ENCODE peak calls at places on chromosomes 7 and 10, in seven cellular contexts. P is GM23248, Y is neural progenitor cell, H is sigmoid colon, C is mesendoderm, A is endodermal cell, N is adrenal gland. J is an unnamed sample.

GRCh38 chr7:37987732-37988131 is 67.3 kb downstream of the EPDR1 start:
- DNase-seq in P (no peak), Y (no peak), H (no peak), C (no peak), A (no peak), N (no peak), J (no peak)

GRCh38 chr10:53356616-53357349 is 584.2 kb upstream of the MBL2 start:
- DNase-seq in P (peak; percentile 2), Y (no peak), H (no peak), C (no peak), A (no peak), N (no peak), J (no peak)

GRCh38 chr7:925601-926000 is 28.9 kb downstream of the ADAP1 start:
- DNase-seq in P (no peak), Y (no peak), H (peak; percentile 82), C (no peak), A (no peak), N (no peak), J (no peak)

GRCh38 chr10:89659185-89660131 is 14.4 kb upstream of the PANK1 start:
- DNase-seq in P (peak; percentile 90), Y (no peak), H (no peak), C (no peak), A (no peak), N (no peak), J (no peak)

GRCh38 chr10:97048649-97049427 is 136.9 kb downstream of the SLIT1 start:
- DNase-seq in P (no peak), Y (no peak), H (no peak), C (no peak), A (peak; percentile 45), N (no peak), J (no peak)

GRCh38 chr10:84353052-84353803 is 24.8 kb downstream of the CCSER2 start:
- DNase-seq in P (no peak), Y (no peak), H (no peak), C (no peak), A (no peak), N (no peak), J (no peak)

GRCh38 chr7:22248111-22248809 is 108.7 kb downstream of the RAPGEF5 start:
- DNase-seq in P (no peak), Y (no peak), H (no peak), C (no peak), A (no peak), N (no peak), J (no peak)

GRCh38 chr10:104441601-104442000 is 88.0 kb downstream of the CFAP58 start:
- DNase-seq in P (peak; percentile 95), Y (no peak), H (no peak), C (peak; percentile 46), A (no peak), N (no peak), J (no peak)

GRCh38 chr7:115676080-115676479 is 354.5 kb downstream of the TFEC start:
- DNase-seq in P (peak; percentile 60), Y (peak; percentile 40), H (peak; percentile 70), C (no peak), A (no peak), N (no peak), J (peak; percentile 29)

GRCh38 chr10:129192344-129193128 is 274.5 kb upstream of the MGMT start:
- DNase-seq in P (peak; percentile 30), Y (no peak), H (peak; percentile 92), C (peak; percentile 43), A (no peak), N (no peak), J (no peak)

GRCh38 chr10:70760271-70760787 is 24.8 kb downstream of the TBATA start:
- DNase-seq in P (no peak), Y (no peak), H (peak; percentile 55), C (no peak), A (peak; percentile 66), N (no peak), J (no peak)

GRCh38 chr7:97460433-97460832 is 271.5 kb upstream of the TAC1 start:
- DNase-seq in P (no peak), Y (no peak), H (no peak), C (no peak), A (no peak), N (no peak), J (no peak)

GRCh38 chr10:15197911-15198310 is 29.4 kb upstream of the NMT2 start:
- DNase-seq in P (no peak), Y (no peak), H (peak; percentile 12), C (no peak), A (no peak), N (no peak), J (no peak)

GRCh38 chr7:151254851-151255250 is 6.4 kb upstream of the SMARCD3 start:
- DNase-seq in P (no peak), Y (no peak), H (peak; percentile 55), C (no peak), A (no peak), N (no peak), J (no peak)

GRCh38 chr7:7306231-7306630 is 123.9 kb downstream of the C1GALT1 start:
- DNase-seq in P (no peak), Y (no peak), H (no peak), C (no peak), A (no peak), N (no peak), J (no peak)

GRCh38 chr10:58030208-58030607 is 237.5 kb downstream of the IPMK start:
- DNase-seq in P (no peak), Y (no peak), H (no peak), C (no peak), A (no peak), N (no peak), J (no peak)

GRCh38 chr7:101951757-101952156 is 134.3 kb downstream of the CUX1 start:
- DNase-seq in P (no peak), Y (no peak), H (no peak), C (no peak), A (no peak), N (no peak), J (no peak)

GRCh38 chr10:6999232-6999925 is 411.5 kb downstream of the SFMBT2 start:
- DNase-seq in P (no peak), Y (no peak), H (no peak), C (no peak), A (no peak), N (no peak), J (no peak)

GRCh38 chr7:148665211-148665610 is 33.5 kb upstream of the CUL1 start:
- DNase-seq in P (no peak), Y (no peak), H (no peak), C (no peak), A (no peak), N (no peak), J (no peak)

GRCh38 chr10:105827133-105827532 is 1186.0 kb downstream of the SORCS3 start:
- DNase-seq in P (no peak), Y (no peak), H (no peak), C (no peak), A (no peak), N (no peak), J (no peak)
- H3K27ac ChIP-seq in P (no peak overlapping the region), Y (no peak overlapping the region), H (no peak overlapping the region), C (no peak overlapping the region), A (no peak overlapping the region), N (no peak overlapping the region), J (no peak overlapping the region)

GRCh38 chr10:72025400-72025799 is 61.2 kb downstream of the CHST3 start:
- DNase-seq in P (no peak), Y (no peak), H (no peak), C (no peak), A (no peak), N (no peak), J (no peak)
- H3K27ac ChIP-seq in P (no peak overlapping the region), Y (no peak overlapping the region), H (no peak overlapping the region), C (no peak overlapping the region), A (no peak overlapping the region), N (no peak overlapping the region), J (no peak overlapping the region)

GRCh38 chr10:114715171-114715670 is 57.1 kb upstream of the ABLIM1 start:
- DNase-seq in P (peak; percentile 60), Y (no peak), H (no peak), C (no peak), A (no peak), N (no peak), J (no peak)
- H3K27ac ChIP-seq in P (no peak overlapping the region), Y (no peak overlapping the region), H (peak overlapping the region; percentile 50), C (no peak overlapping the region), A (no peak overlapping the region), N (no peak overlapping the region), J (no peak overlapping the region)

GRCh38 chr7:130880668-130881067 is 146.7 kb upstream of the KLF14 start:
- DNase-seq in P (peak; percentile 38), Y (no peak), H (no peak), C (no peak), A (no peak), N (peak; percentile 50), J (no peak)

GRCh38 chr7:130883928-130884327 is 149.9 kb upstream of the KLF14 start:
- DNase-seq in P (no peak), Y (no peak), H (no peak), C (no peak), A (no peak), N (no peak), J (no peak)

GRCh38 chr7:130882396-130882795 is 148.4 kb upstream of the KLF14 start:
- DNase-seq in P (peak; percentile 60), Y (no peak), H (no peak), C (no peak), A (no peak), N (no peak), J (no peak)

GRCh38 chr7:130881091-130881798 is 147.2 kb upstream of the KLF14 start:
- DNase-seq in P (peak; percentile 19), Y (no peak), H (no peak), C (no peak), A (no peak), N (no peak), J (no peak)

DNA sequence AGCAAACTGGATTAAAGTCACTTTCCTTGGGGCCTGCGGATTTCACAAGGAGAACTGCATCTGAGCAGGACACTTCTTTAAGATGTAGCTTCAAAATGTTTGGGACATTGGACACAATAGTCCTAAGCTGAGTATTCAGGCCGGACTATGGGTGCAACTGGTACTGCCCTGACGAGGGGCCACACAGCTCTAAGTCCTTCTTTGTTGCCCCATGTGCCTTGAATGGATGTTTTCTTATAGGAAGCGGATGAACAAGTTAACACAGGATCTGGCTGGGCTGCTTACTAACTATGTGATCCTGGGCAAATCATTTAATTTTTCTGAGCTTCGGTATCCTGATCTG is 147.8 kb upstream of the KLF14 start:
- DNase-seq in P (peak; percentile 16), Y (peak; percentile 37), H (no peak), C (no peak), A (no peak), N (no peak), J (no peak)
- H3K27ac ChIP-seq in P (peak overlapping the region; percentile 99), Y (no peak overlapping the region), H (peak overlapping the region; percentile 39), C (no peak overlapping the region), A (peak overlapping the region; percentile 86), N (no peak overlapping the region), J (no peak overlapping the region)

DNA sequence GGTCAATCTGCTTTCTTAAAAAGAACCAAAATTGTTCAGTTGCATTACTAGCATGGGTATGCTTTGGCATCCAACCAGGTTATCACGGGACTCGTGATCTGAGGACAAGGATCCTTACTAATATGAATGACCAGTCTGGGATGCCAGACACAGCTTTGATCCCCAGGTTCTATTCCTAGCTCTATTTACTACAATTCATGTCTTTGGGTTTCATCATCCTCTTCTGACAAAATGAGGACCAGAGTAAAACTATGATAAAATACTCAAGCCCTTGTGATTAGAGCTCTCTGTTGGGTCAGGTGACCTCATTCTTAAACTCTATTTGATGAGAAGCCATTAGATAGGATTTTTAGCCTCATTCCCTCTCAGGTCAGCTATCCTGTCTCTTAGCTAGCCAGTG is 119.8 kb downstream of the SLC25A13 start:
- DNase-seq in P (no peak), Y (no peak), H (no peak), C (no peak), A (no peak), N (no peak), J (no peak)
- H3K27ac ChIP-seq in P (no peak overlapping the region), Y (no peak overlapping the region), H (no peak overlapping the region), C (no peak overlapping the region), A (no peak overlapping the region), N (no peak overlapping the region), J (no peak overlapping the region)

GRCh38 chr7:68321076-68321639 is 1277.1 kb upstream of the AUTS2 start:
- DNase-seq in P (no peak), Y (peak; percentile 9), H (peak; percentile 68), C (peak; percentile 17), A (no peak), N (peak; percentile 73), J (no peak)
- H3K27ac ChIP-seq in P (no peak overlapping the region), Y (no peak overlapping the region), H (peak overlapping the region; percentile 62), C (no peak overlapping the region), A (peak overlapping the region; percentile 6), N (no peak overlapping the region), J (no peak overlapping the region)

J was measured in neuronal stem cell.